ENCODE peak calls at places on chromosome 7, in six cellular contexts. G is activated naive CD8-positive, alpha-beta T cell treated with anti-CD3 and anti-CD28 coated beads for 36 hours; M is NCI-H1092; K is HEK293T; A is right cardiac atrium; N is hypothalamus. E is an unnamed sample.

GRCh38 chr7:142583424-142583823 is 165.8 kb upstream of the PRSS1 start:
- DNase-seq in G (peak), M (no peak), K (no peak), N (no peak), A (no peak), E (no peak)

GRCh38 chr7:27214587-27214950 is 14.7 kb upstream of the HOXA13 start:
- DNase-seq in N (no peak), M (no peak), A (no peak), K (no peak), G (no peak), E (no peak)

GRCh38 chr7:29194206-29194593 is 375 bp upstream of the CHN2 start:
- DNase-seq in G (no peak), N (no peak), M (peak), K (peak), A (peak), E (peak)

GRCh38 chr7:129925416-129926002 is 27.3 kb downstream of the UBE2H start:
- DNase-seq in K (no peak), M (no peak), G (no peak), A (no peak), N (no peak), E (peak)

GRCh38 chr7:155885162-155886160 is 73.2 kb upstream of the SHH start:
- DNase-seq in K (no peak), N (no peak), G (no peak), M (no peak), A (peak), E (no peak)

GRCh38 chr7:95933618-95934017 is 161.3 kb downstream of the DYNC1I1 start:
- DNase-seq in M (peak), A (no peak), N (no peak), G (no peak), K (no peak), E (no peak)

GRCh38 chr7:15309891-15310290 is 251.9 kb downstream of the AGMO start:
- DNase-seq in K (no peak), G (no peak), N (no peak), M (peak), A (no peak), E (no peak)

GRCh38 chr7:97865104-97865503 is 7.1 kb downstream of the ASNS start:
- DNase-seq in M (no peak), G (no peak), A (no peak), K (no peak), N (no peak), E (no peak)

GRCh38 chr7:85733163-85733915 is 546.5 kb upstream of the SEMA3D start:
- DNase-seq in A (no peak), M (no peak), K (no peak), N (no peak), G (no peak), E (no peak)

GRCh38 chr7:136009488-136010079 is 32.4 kb upstream of the MTPN start:
- DNase-seq in A (no peak), N (no peak), G (no peak), M (peak), K (peak), E (no peak)

GRCh38 chr7:102811942-102812678 is 63.3 kb downstream of the FAM185A start:
- DNase-seq in N (no peak), M (no peak), G (no peak), K (no peak), A (no peak), E (no peak)

GRCh38 chr7:156949541-156950380 is at the start of gene NOM1:
- DNase-seq in G (peak), K (peak), N (peak), M (peak), A (peak), E (peak)

GRCh38 chr7:15561840-15562239 is at the start of gene AGMO:
- DNase-seq in N (peak), A (peak), K (no peak), M (peak), G (no peak), E (peak)

GRCh38 chr7:106731637-106732036 is 70.7 kb upstream of the CCDC71L start:
- DNase-seq in N (no peak), A (no peak), K (no peak), M (no peak), G (no peak), E (no peak)

GRCh38 chr7:152341039-152341913 is 94.5 kb downstream of the KMT2C start:
- DNase-seq in M (peak), N (no peak), K (peak), G (no peak), A (no peak), E (peak)

GRCh38 chr7:105164751-105165150 is 150.7 kb downstream of the KMT2E start:
- DNase-seq in A (no peak), K (no peak), M (no peak), G (no peak), N (no peak), E (no peak)

GRCh38 chr7:129845178-129845971 is 107.4 kb downstream of the UBE2H start:
- DNase-seq in A (no peak), M (no peak), K (no peak), G (no peak), N (no peak), E (no peak)

GRCh38 chr7:5452937-5453540 is 29.4 kb upstream of the TNRC18 start:
- DNase-seq in G (no peak), A (peak), K (no peak), N (peak), M (no peak), E (no peak)

GRCh38 chr7:20365486-20365885 is 34.8 kb downstream of the ITGB8 start:
- DNase-seq in K (no peak), G (no peak), M (no peak), A (no peak), N (no peak), E (no peak)

E was measured in testis.